ENCODE peak calls at places on chromosomes 4 and X, in four cellular contexts. B, S, N and V are unnamed samples. For H3K36me3 and H3K4me1, the result is how much of the 10 kb centered on the place peaks cover.

GRCh38 chr4:2767046-2767704 is 11.0 kb upstream of the TNIP2 start:
- DNase-seq in B (no peak), S (no peak), N (no peak), V (no peak)

GRCh38 chrX:68828740-68829593 is at the start of gene EFNB1:
- DNase-seq in S (peak), B (peak), N (peak), V (peak)

GRCh38 chrX:26848511-26848910 is 614.6 kb downstream of the PPP4R3C start:
- DNase-seq in S (no peak), B (no peak), N (no peak), V (no peak)

GRCh38 chr4:26124753-26125236 is 196.0 kb upstream of the RBPJ start:
- DNase-seq in S (no peak), N (no peak), B (no peak), V (no peak)

GRCh38 chrX:19129694-19130093 is 7.4 kb upstream of the ADGRG2 start:
- DNase-seq in N (no peak), S (no peak), B (no peak), V (no peak)

GRCh38 chr4:52059372-52059771 is 8.3 kb downstream of the SPATA18 start:
- DNase-seq in B (no peak), S (no peak), N (no peak), V (no peak)

GRCh38 chrX:65451663-65452062 is 82.9 kb downstream of the LAS1L start:
- DNase-seq in S (peak), N (no peak), B (no peak), V (peak)

GRCh38 chr4:26204911-26205368 is 115.9 kb upstream of the RBPJ start:
- DNase-seq in N (no peak), B (peak), S (no peak), V (no peak)

GRCh38 chrX:28223991-28224390 is 242.7 kb upstream of the DCAF8L1 start:
- DNase-seq in B (no peak), N (no peak), S (peak), V (no peak)

DNA sequence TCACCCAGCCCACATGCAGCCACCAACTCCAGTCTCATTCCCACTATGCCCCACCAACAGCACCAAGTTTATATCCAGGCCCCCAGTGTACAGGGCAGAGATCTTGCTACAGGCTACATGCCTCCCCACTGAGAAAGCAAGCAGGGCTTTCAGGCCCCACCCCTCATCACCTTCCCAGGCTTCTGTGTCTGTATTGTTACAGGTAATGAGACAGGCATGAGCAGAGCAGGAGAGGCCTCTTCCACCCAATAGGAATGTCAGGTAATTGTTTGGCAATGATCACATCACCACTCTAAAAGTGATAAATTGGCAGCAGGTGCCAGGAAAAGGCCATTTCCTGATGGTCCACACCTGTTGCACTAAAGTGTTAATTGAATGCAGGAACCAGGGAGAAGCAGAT is 102.5 kb downstream of the ZNF518B start:
- DNase-seq in B (no peak), N (no peak), S (no peak), V (no peak)
- H3K36me3 ChIP-seq in B (under half), N (under half), S (under half), V (under half)

DNA sequence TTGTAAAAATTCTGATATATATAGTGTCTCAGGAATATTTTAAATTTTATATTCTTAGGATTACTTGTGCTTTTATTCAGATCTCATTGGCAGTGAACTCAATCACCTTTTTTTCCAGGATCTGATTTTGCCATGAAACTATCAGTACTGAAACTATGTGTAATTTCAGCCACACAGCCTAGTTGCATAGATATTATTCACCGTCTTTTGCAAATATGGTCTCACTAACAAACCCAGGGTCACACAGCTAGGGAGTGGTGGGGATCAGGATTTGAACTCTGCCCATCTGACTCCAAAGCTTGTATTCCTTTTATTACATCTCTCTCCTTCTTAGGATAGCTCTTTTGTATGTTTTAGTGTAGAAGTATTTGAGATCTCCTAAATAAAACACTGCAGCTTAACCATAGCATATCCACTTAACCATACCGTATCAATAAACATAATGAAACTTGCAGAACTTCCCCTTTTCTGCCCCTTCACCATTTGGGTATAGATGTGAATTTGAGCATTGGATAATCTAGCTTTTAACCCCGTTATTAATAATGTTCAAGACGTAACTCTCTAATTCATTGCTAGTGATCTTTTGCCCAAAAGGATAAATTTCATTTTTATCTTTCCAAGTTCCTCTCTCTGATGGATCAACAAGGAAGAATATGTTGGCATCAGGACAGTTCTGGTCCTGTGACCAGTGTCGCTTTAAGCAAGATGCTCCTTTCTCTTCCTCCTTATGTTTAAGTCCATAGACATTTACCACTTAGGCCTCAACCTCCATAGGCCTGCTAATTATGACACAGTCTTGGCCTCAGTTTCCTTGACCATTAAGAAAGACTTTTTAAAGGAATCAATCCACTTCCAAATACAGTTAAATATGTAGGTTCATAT is 74.6 kb downstream of the RAPGEF2 start:
- DNase-seq in N (no peak), S (no peak), B (no peak), V (no peak)
- H3K4me1 ChIP-seq in N (half or more), S (under half), B (under half), V (under half)

GRCh38 chr4:1416948-1417260 is 10.7 kb upstream of the NKX1-1 start:
- DNase-seq in S (no peak), N (no peak), B (no peak), V (no peak)

GRCh38 chr4:1414831-1415680 is 8.8 kb upstream of the NKX1-1 start:
- DNase-seq in S (no peak), B (no peak), N (no peak), V (no peak)

GRCh38 chr4:1417522-1418390 is 11.5 kb upstream of the NKX1-1 start:
- DNase-seq in S (no peak), B (no peak), N (no peak), V (no peak)

GRCh38 chr4:1415681-1415981 is 9.4 kb upstream of the NKX1-1 start:
- DNase-seq in B (no peak), N (no peak), S (no peak), V (no peak)

GRCh38 chr4:1416051-1416947 is 10.1 kb upstream of the NKX1-1 start:
- DNase-seq in N (no peak), S (no peak), B (no peak), V (no peak)
- H3K36me3 ChIP-seq in N (under half), S (under half), B (under half), V (under half)

DNA sequence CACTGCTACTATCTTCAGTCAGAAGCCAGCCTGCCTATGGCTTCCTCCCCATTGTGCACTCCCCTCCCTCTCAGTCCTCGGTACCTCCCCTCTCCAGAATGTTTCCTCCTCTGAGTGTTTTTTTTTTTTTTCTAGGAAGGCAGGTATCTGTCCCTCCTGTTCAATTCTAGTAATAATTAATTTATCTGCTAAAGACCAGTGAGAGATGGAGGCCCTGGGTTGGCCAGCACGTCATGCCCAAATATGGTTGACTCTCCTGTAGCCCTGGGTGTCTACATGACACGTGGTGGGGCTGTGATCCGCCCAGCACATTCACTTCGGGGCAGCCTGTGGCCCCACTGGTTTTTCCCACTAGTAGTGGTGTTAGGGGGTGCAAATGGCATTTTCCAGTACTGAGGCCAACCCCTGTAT is 1.8 kb downstream of the FLNA start:
- DNase-seq in B (no peak), N (no peak), S (no peak), V (no peak)
- H3K4me1 ChIP-seq in B (under half), N (half or more), S (under half), V (under half)

DNA sequence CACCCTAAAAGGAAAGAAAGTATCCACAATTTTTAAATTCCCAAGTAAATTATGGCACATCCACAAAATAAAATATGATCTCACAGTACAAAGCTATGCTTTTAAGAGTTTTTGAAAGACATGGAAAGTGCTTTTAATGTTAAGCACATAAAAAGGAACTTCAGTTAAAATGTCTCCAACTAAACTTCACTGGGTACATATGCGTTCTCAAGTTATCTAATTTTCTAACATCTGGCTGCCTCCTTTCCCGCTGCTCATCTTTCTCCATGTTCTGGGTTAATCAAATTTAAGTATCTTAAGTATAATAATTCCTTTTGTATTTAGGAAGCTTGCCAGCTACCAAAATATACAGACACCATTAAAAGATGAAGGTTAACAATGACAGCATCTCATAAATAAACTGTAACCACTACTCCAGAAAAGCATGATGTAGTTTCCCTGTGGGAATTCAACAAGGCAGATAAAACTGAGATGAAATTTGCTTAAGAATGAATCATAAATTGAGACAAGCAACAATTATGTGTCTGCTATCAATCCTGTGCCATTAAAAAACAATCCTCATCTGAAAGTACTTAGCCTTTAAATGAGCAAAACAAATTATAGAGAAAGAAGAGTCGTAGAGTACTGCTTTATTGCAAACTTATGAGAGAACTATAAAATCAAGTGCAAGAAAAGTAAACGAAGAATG is 25.1 kb downstream of the PRSS12 start:
- DNase-seq in B (no peak), N (no peak), S (no peak), V (no peak)
- H3K36me3 ChIP-seq in B (under half), N (under half), S (under half), V (under half)

GRCh38 chr4:119281374-119281773 is 40.6 kb downstream of the FABP2 start:
- DNase-seq in B (no peak), N (no peak), S (no peak), V (no peak)
- H3K4me1 ChIP-seq in B (under half), N (under half), S (under half), V (under half)

GRCh38 chrX:41150043-41150442 is 64.8 kb downstream of the USP9X start:
- DNase-seq in B (no peak), N (no peak), S (no peak), V (no peak)

GRCh38 chrX:41145920-41146608 is 60.8 kb downstream of the USP9X start:
- DNase-seq in N (no peak), S (no peak), B (no peak), V (no peak)

GRCh38 chrX:41148553-41148952 is 63.3 kb downstream of the USP9X start:
- DNase-seq in N (no peak), B (no peak), S (no peak), V (no peak)

GRCh38 chrX:41142130-41142529 is 56.9 kb downstream of the USP9X start:
- DNase-seq in N (no peak), S (no peak), B (no peak), V (no peak)

GRCh38 chrX:41144873-41145272 is 59.6 kb downstream of the USP9X start:
- DNase-seq in N (no peak), S (no peak), B (no peak), V (no peak)
- H3K36me3 ChIP-seq in N (under half), S (half or more), B (under half), V (under half)

DNA sequence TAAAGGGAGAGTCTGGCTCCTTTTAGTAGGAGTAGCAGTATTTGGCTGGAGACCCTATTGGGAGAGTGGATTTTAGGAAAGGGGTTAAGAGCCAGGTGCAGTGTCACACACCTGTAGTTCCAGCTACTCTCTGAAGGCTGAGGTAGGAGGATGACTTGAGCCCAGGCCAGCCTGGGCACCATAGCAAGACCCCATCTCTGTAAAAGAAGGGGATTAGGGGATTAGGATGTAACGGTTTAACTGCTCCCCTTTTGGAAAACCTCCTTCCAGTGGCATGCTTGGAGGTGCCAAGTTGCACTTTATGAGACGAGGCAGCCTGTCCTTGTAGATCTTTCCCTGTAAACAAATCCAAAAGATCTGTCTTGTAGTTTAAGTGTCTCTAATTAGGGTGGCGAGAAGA is 140.0 kb downstream of the KLHL8 start:
- DNase-seq in B (no peak), N (no peak), S (no peak), V (no peak)
- H3K4me1 ChIP-seq in B (under half), N (half or more), S (under half), V (under half)

GRCh38 chr4:78297075-78297815 is 240.1 kb downstream of the FRAS1 start:
- DNase-seq in B (no peak), N (no peak), S (no peak), V (no peak)

GRCh38 chr4:78298618-78299017 is 241.5 kb downstream of the FRAS1 start:
- DNase-seq in N (no peak), S (no peak), B (no peak), V (no peak)

GRCh38 chr4:78296261-78296660 is 239.1 kb downstream of the FRAS1 start:
- DNase-seq in N (no peak), S (no peak), B (no peak), V (no peak)

GRCh38 chr4:78293841-78294301 is 236.7 kb downstream of the FRAS1 start:
- DNase-seq in S (no peak), N (no peak), B (no peak), V (peak)

GRCh38 chr4:78299565-78299972 is 242.4 kb downstream of the FRAS1 start:
- DNase-seq in N (no peak), S (no peak), B (no peak), V (no peak)
- H3K36me3 ChIP-seq in N (under half), S (under half), B (under half), V (under half)

GRCh38 chr4:184473515-184474260 is 662 bp downstream of the IRF2 start:
- DNase-seq in N (no peak), S (peak), B (peak), V (peak)
- H3K4me1 ChIP-seq in N (half or more), S (under half), B (under half), V (under half)